ENCODE peak calls at places on chromosomes 6 and 20, in four cellular contexts. One of them, this sample, is unnamed.

GRCh38 chr6:36249010-36249409 is 20.9 kb upstream of the PNPLA1 start:
- DNase-seq in A172: no peak
- DNase-seq in stimulated activated CD4-positive, alpha-beta T cell treated with anti-CD3 and anti-CD28 coated beads, TNF-alpha, amount 100 ng/mL, for 24 hours: no peak
- DNase-seq in MV-4-11: no peak
- DNase-seq in this sample: no peak

GRCh38 chr6:121600389-121601233 is 165.2 kb downstream of the GJA1 start:
- DNase-seq in A172: no peak
- DNase-seq in stimulated activated CD4-positive, alpha-beta T cell treated with anti-CD3 and anti-CD28 coated beads, TNF-alpha, amount 100 ng/mL, for 24 hours: no peak
- DNase-seq in MV-4-11: no peak
- DNase-seq in this sample: no peak

GRCh38 chr6:128932061-128932460 is 49.1 kb downstream of the LAMA2 start:
- DNase-seq in A172: no peak
- DNase-seq in stimulated activated CD4-positive, alpha-beta T cell treated with anti-CD3 and anti-CD28 coated beads, TNF-alpha, amount 100 ng/mL, for 24 hours: no peak
- DNase-seq in MV-4-11: no peak
- DNase-seq in this sample: no peak

GRCh38 chr6:166672624-166673165 is 45.6 kb upstream of the RPS6KA2 start:
- DNase-seq in A172: no peak
- DNase-seq in stimulated activated CD4-positive, alpha-beta T cell treated with anti-CD3 and anti-CD28 coated beads, TNF-alpha, amount 100 ng/mL, for 24 hours: no peak
- DNase-seq in MV-4-11: no peak
- DNase-seq in this sample: no peak

GRCh38 chr6:159594750-159595117 is 98.3 kb downstream of the SOD2 start:
- DNase-seq in A172: peak; percentile 80
- DNase-seq in stimulated activated CD4-positive, alpha-beta T cell treated with anti-CD3 and anti-CD28 coated beads, TNF-alpha, amount 100 ng/mL, for 24 hours: no peak
- DNase-seq in MV-4-11: no peak
- DNase-seq in this sample: no peak

GRCh38 chr6:108598316-108598863 is 37.7 kb downstream of the FOXO3 start:
- DNase-seq in A172: peak; percentile 59
- DNase-seq in stimulated activated CD4-positive, alpha-beta T cell treated with anti-CD3 and anti-CD28 coated beads, TNF-alpha, amount 100 ng/mL, for 24 hours: no peak
- DNase-seq in MV-4-11: peak; percentile 79
- DNase-seq in this sample: peak; percentile 52

GRCh38 chr20:22794200-22794599 is 209.8 kb upstream of the FOXA2 start:
- DNase-seq in A172: peak; percentile 64
- DNase-seq in stimulated activated CD4-positive, alpha-beta T cell treated with anti-CD3 and anti-CD28 coated beads, TNF-alpha, amount 100 ng/mL, for 24 hours: no peak
- DNase-seq in MV-4-11: no peak
- DNase-seq in this sample: no peak

GRCh38 chr20:1417273-1417672 is 24.4 kb upstream of the FKBP1A start:
- DNase-seq in A172: peak; percentile 97
- DNase-seq in stimulated activated CD4-positive, alpha-beta T cell treated with anti-CD3 and anti-CD28 coated beads, TNF-alpha, amount 100 ng/mL, for 24 hours: no peak
- DNase-seq in MV-4-11: no peak
- DNase-seq in this sample: no peak

GRCh38 chr6:4010682-4011081 is 68.3 kb downstream of the FAM217A start:
- DNase-seq in A172: peak; percentile 26
- DNase-seq in stimulated activated CD4-positive, alpha-beta T cell treated with anti-CD3 and anti-CD28 coated beads, TNF-alpha, amount 100 ng/mL, for 24 hours: no peak
- DNase-seq in MV-4-11: peak; percentile 42
- DNase-seq in this sample: no peak

GRCh38 chr6:113776998-113777397 is 80.1 kb upstream of the MARCKS start:
- DNase-seq in A172: no peak
- DNase-seq in stimulated activated CD4-positive, alpha-beta T cell treated with anti-CD3 and anti-CD28 coated beads, TNF-alpha, amount 100 ng/mL, for 24 hours: no peak
- DNase-seq in MV-4-11: no peak
- DNase-seq in this sample: no peak

GRCh38 chr6:24274441-24275083 is 83.3 kb downstream of the DCDC2 start:
- DNase-seq in A172: peak; percentile 5
- DNase-seq in stimulated activated CD4-positive, alpha-beta T cell treated with anti-CD3 and anti-CD28 coated beads, TNF-alpha, amount 100 ng/mL, for 24 hours: no peak
- DNase-seq in MV-4-11: peak; percentile 12
- DNase-seq in this sample: no peak

GRCh38 chr20:9332783-9333482 is 181.5 kb upstream of the LAMP5 start:
- DNase-seq in A172: no peak
- DNase-seq in stimulated activated CD4-positive, alpha-beta T cell treated with anti-CD3 and anti-CD28 coated beads, TNF-alpha, amount 100 ng/mL, for 24 hours: no peak
- DNase-seq in MV-4-11: no peak
- DNase-seq in this sample: no peak

GRCh38 chr20:8129211-8129986 is 2.7 kb upstream of the PLCB1 start:
- DNase-seq in A172: no peak
- DNase-seq in stimulated activated CD4-positive, alpha-beta T cell treated with anti-CD3 and anti-CD28 coated beads, TNF-alpha, amount 100 ng/mL, for 24 hours: no peak
- DNase-seq in MV-4-11: no peak
- DNase-seq in this sample: no peak

GRCh38 chr6:119620846-119621570 is 271.4 kb upstream of the MAN1A1 start:
- DNase-seq in A172: peak; percentile 85
- DNase-seq in stimulated activated CD4-positive, alpha-beta T cell treated with anti-CD3 and anti-CD28 coated beads, TNF-alpha, amount 100 ng/mL, for 24 hours: no peak
- DNase-seq in MV-4-11: no peak
- DNase-seq in this sample: no peak

GRCh38 chr20:38144608-38145093 is 20.4 kb downstream of the TGM2 start:
- DNase-seq in A172: no peak
- DNase-seq in stimulated activated CD4-positive, alpha-beta T cell treated with anti-CD3 and anti-CD28 coated beads, TNF-alpha, amount 100 ng/mL, for 24 hours: no peak
- DNase-seq in MV-4-11: no peak
- DNase-seq in this sample: no peak